ENCODE peak calls at places on chromosomes 12 and 14, in four cellular contexts. N, Y, Q and O are unnamed samples.

GRCh38 chr12:125114365-125115141 is 49.3 kb downstream of the AACS start:
- DNase-seq in Q (no peak), N (no peak), Y (no peak), O (no peak)

GRCh38 chr14:86035882-86036281 is 505.9 kb downstream of the FLRT2 start:
- DNase-seq in Q (no peak), Y (peak), N (no peak), O (peak)

GRCh38 chr12:1367331-1367730 is 227.1 kb downstream of the FBXL14 start:
- DNase-seq in N (no peak), Q (no peak), Y (peak), O (no peak)

GRCh38 chr12:58727526-58727925 is 192.8 kb downstream of the LRIG3 start:
- DNase-seq in N (no peak), Y (no peak), Q (no peak), O (no peak)

GRCh38 chr14:55454264-55455151 is 14.1 kb upstream of the TBPL2 start:
- DNase-seq in Y (peak), Q (no peak), N (peak), O (no peak)

GRCh38 chr14:89308232-89308959 is 108.6 kb downstream of the FOXN3 start:
- DNase-seq in N (no peak), Y (no peak), Q (no peak), O (no peak)

GRCh38 chr14:99035712-99036593 is 236.0 kb downstream of the BCL11B start:
- DNase-seq in Y (peak), N (no peak), Q (no peak), O (peak)

GRCh38 chr14:39228509-39229221 is 5.0 kb upstream of the MIA2 start:
- DNase-seq in N (peak), Q (no peak), Y (no peak), O (no peak)

GRCh38 chr12:42741771-42742510 is 152.4 kb upstream of the PRICKLE1 start:
- DNase-seq in Y (no peak), N (no peak), Q (no peak), O (no peak)

GRCh38 chr14:95136631-95137030 is 20.7 kb downstream of the DICER1 start:
- DNase-seq in Q (no peak), N (no peak), Y (no peak), O (no peak)

GRCh38 chr14:65879218-65880009 is 466.9 kb downstream of the FUT8 start:
- DNase-seq in N (no peak), Y (no peak), Q (no peak), O (no peak)

GRCh38 chr14:100585448-100586152 is 1.6 kb downstream of the BEGAIN start:
- DNase-seq in Y (no peak), N (no peak), Q (no peak), O (peak)

GRCh38 chr12:81668475-81668874 is 90.7 kb downstream of the PPFIA2 start:
- DNase-seq in Y (no peak), Q (no peak), N (no peak), O (no peak)

GRCh38 chr14:70098257-70098809 is 90.4 kb downstream of the SLC8A3 start:
- DNase-seq in Y (no peak), Q (no peak), N (no peak), O (no peak)

GRCh38 chr12:112714166-112714565 is 77.4 kb upstream of the RPH3A start:
- DNase-seq in Y (no peak), N (no peak), Q (no peak), O (no peak)

GRCh38 chr14:79842270-79842669 is 369.0 kb downstream of the DIO2 start:
- DNase-seq in Q (no peak), Y (no peak), N (no peak), O (no peak)

GRCh38 chr12:118611295-118611694 is 234.9 kb downstream of the SUDS3 start:
- DNase-seq in Y (no peak), Q (no peak), N (no peak), O (peak)

GRCh38 chr12:49342914-49343731 is 3.6 kb upstream of the DNAJC22 start:
- DNase-seq in Y (no peak), Q (no peak), N (peak), O (no peak)

GRCh38 chr14:62894736-62895135 is 150.5 kb downstream of the KCNH5 start:
- DNase-seq in N (no peak), Q (no peak), Y (no peak), O (no peak)

GRCh38 chr12:108381793-108382436 is 42.8 kb upstream of the CMKLR1 start:
- DNase-seq in N (no peak), Y (no peak), Q (no peak), O (peak)

GRCh38 chr12:55931317-55931779 is 386 bp downstream of the DGKA start:
- DNase-seq in Y (no peak), N (peak), Q (no peak), O (no peak)

GRCh38 chr14:51157012-51157411 is 62.1 kb upstream of the TRIM9 start:
- DNase-seq in N (no peak), Y (peak), Q (no peak), O (no peak)

GRCh38 chr14:104724407-104724980 is 465 bp downstream of the ADSS1 start:
- DNase-seq in Q (no peak), N (peak), Y (no peak), O (no peak)

GRCh38 chr12:8658361-8658760 is 4.3 kb downstream of the MFAP5 start:
- DNase-seq in N (no peak), Y (no peak), Q (no peak), O (no peak)

GRCh38 chr12:89357297-89357730 is 5.0 kb upstream of the DUSP6 start:
- DNase-seq in Q (no peak), N (no peak), Y (peak), O (no peak)

GRCh38 chr14:105247715-105248367 is 492 bp upstream of the BTBD6 start:
- DNase-seq in Q (no peak), Y (no peak), N (no peak), O (no peak)

GRCh38 chr12:108629824-108630476 is 3.7 kb downstream of the SELPLG start:
- DNase-seq in Y (peak), N (peak), Q (no peak), O (no peak)

GRCh38 chr12:68290126-68290525 is 36.7 kb upstream of the IL22 start:
- DNase-seq in Y (no peak), Q (peak), N (no peak), O (no peak)

GRCh38 chr12:57343703-57344378 is 87.0 kb downstream of the R3HDM2 start:
- DNase-seq in Q (no peak), N (no peak), Y (no peak), O (no peak)

DNA sequence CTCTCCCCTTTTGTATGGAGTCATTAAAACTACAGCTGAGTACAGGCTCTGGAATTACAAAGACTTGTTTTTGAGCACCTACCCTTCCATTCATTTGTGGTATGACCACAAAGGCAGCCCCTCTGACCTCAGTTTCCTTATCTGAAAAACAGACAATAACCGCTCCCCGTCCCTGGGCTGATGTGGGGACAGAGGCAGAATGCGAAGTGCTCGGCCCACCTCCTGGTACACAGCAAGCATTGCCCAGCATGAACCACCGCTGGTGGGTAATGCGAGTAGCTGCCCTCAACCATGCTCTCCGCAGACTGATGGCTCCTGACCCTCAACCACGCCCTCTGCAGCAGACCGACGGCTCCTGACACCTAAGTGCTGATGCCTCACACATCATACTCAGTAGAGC is 22.4 kb downstream of the P2RX2 start:
- DNase-seq in Q (no peak), N (no peak), Y (no peak), O (no peak)
- TF ChIP-seq ETV6 in Q (no peak), N (no peak), Y (no peak), O (no peak)

GRCh38 chr12:11824736-11825135 is 175.3 kb downstream of the ETV6 start:
- DNase-seq in Q (no peak), N (no peak), Y (no peak), O (no peak)

GRCh38 chr12:11825278-11825677 is 175.8 kb downstream of the ETV6 start:
- DNase-seq in N (no peak), Y (no peak), Q (no peak), O (no peak)

GRCh38 chr12:11829764-11830194 is 180.3 kb downstream of the ETV6 start:
- DNase-seq in Y (no peak), Q (no peak), N (no peak), O (no peak)

GRCh38 chr12:11826607-11827006 is 177.1 kb downstream of the ETV6 start:
- DNase-seq in Y (no peak), N (peak), Q (no peak), O (no peak)

DNA sequence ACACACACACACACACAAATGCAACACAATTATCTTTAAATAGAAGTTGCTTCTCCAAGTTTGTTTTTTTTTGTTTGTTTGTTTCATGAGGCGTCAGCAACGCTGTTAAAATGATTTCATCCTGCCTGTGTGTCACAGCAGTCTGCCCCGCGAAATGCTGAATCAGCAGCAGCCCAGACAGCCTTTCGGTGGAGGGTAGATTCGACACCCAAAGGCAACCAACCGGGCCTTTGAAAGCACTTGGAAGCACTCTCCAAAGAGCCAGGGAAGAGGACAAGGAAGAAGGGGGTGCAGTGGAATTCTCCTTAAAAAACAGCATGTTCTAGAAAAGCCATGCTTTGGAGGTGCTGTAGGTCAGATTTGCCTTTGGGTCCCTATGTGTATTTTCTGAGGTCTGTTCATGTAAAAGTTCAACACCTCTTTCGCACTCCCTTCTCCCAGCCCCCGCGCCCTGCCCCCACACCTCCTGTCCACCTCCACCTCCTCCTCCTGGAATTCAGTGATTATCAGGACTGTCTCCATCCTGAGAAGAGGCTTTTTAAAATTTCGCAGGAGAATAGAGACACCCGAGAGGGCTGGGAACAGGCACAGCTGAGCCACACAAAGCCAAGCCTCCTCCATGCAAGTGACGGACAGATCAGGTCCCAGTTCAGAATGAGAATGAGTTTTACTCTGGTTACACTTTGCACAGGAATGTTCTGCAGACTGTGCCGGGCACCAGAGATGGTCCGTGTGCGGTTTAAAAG is 177.8 kb downstream of the ETV6 start:
- DNase-seq in N (peak), Q (no peak), Y (no peak), O (peak)
- TF ChIP-seq ESRRA in N (no peak), Q (no peak), Y (no peak), O (no peak)

DNA sequence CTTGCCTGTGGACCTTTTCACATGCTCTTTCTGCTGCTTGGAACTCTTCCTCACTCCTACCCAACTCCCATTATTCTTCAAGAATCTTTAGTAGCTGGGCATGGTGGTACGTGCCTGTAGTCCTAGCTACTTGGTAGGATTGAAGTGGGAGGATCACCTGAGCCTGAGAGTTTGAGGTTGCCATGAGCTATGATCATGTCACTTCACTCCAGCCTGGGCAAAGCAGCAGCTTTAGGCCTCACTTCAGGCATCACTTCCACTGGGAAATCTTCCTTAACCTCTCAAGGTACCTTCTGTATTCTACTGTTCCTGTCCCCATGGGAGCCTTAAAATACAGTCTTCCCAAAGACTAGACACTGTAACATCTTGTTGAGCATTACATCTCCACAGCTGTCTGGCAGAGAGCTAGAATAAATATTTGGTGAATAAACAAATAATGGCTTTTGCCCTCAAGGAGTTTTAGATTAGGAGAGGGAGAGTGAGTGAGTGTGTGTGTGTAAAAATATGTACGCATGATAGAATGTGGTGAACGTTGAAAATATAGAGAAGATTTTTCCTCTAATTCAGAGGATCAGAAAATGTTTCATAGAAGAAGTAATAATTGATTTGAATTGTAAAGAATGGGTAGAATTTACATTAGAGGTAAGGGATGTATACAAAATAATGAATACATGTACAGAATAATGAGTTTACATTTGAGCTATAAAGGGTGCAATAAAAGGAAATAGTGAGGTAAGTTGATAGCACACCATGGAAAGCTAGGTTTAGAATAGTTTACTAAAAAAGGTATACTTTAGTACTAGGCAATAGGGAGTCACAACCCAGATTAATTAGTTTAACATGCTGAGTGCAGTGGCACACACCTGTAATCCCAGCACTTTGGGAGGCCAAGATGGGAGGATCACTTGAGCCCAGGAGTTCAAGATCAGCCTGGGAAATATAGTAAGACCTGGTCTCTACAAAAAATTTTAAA is 29.2 kb upstream of the BMAL2 start:
- DNase-seq in N (no peak), Y (no peak), Q (no peak), O (no peak)
- TF ChIP-seq ETV6 in N (no peak), Y (no peak), Q (no peak), O (no peak)

GRCh38 chr14:81018714-81019512 is 63.5 kb downstream of the TSHR start:
- DNase-seq in N (no peak), Q (no peak), Y (no peak), O (no peak)
- TF ChIP-seq ESRRA in N (no peak), Q (no peak), Y (no peak), O (no peak)

DNA sequence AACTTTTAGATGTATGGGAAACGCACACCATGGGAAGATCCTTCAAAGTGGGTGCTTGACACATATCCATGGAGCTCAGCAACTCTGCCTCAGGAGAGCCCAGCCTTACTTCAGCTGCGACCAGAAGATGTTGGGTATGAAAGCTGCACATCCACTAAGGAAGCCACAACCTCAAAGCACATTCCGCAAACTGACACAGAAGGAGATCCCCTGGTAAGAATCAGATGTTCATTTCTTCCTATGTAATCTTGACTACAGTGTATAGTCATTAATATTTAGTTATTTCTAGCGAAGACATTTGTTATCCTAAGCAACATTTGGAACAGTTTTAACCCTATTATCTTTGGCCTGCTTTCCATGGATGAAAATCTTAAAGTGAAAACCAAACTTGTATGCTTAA is 374.2 kb downstream of the NAV3 start:
- DNase-seq in N (no peak), Q (no peak), Y (no peak), O (no peak)
- TF ChIP-seq ETV6 in N (no peak), Q (no peak), Y (no peak), O (no peak)

DNA sequence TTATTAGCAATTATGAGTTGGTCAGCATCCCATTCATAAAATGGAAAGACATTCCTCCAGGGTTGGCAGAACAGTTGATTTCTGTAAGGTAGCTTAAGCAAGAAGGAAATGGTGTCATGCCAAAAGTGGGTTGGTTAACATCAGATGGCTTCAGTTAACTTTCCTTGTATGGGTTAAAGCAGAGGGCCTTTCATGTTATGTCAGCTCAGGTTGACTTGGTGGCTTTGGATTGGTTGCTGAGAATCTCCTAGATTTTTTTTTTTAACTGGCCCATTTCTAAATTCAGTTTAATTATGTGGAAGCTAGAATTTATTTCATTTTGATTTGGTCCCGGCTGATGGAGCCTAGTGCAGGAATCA is 87.8 kb downstream of the BBS10 start:
- DNase-seq in Q (no peak), Y (no peak), N (no peak), O (no peak)
- TF ChIP-seq ESRRA in Q (no peak), Y (no peak), N (no peak), O (no peak)

DNA sequence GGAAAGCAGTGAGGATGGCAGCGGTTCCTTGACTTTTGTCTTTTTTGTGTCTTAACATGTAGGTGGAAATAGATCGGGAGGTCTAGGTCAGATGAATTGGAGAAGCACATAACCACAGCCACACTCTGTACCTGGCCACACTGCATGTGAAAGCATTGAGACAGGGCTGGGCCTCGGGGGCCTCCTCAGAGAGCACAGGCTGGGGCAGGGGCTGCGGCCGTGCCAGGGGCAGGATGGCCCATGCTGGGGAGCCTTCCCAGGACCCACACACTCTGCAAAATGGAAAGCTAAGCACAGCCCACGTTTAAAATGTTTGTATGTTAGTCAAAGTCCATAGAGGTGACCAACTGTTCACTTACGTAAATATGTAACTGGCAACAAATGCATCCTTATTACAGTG is 76.7 kb downstream of the PIWIL1 start:
- DNase-seq in N (no peak), Y (no peak), Q (no peak), O (no peak)
- TF ChIP-seq ETV6 in N (no peak), Y (no peak), Q (no peak), O (no peak)

GRCh38 chr14:91361236-91361811 is 56.3 kb downstream of the CCDC88C start:
- DNase-seq in N (no peak), Q (no peak), Y (peak), O (no peak)
- TF ChIP-seq ESRRA in N (no peak), Q (no peak), Y (no peak), O (no peak)